ENCODE peak calls at places on chromosome 14, in nine cellular contexts. B, J, U, S, Z, G, R, O and Q are unnamed samples.

GRCh38 chr14:20632448-20632830 is 9.1 kb downstream of the OR6S1 start:
- DNase-seq in U (no peak), G (no peak), S (no peak), R (no peak), J (no peak), O (no peak), Z (no peak), B (no peak), Q (no peak)

GRCh38 chr14:90093942-90094595 is 32.3 kb downstream of the KCNK13 start:
- DNase-seq in J (no peak), U (no peak), R (no peak), G (no peak), B (peak; percentile 7), S (no peak), Z (no peak), O (no peak), Q (no peak)

GRCh38 chr14:55094630-55095157 is 34.4 kb upstream of the LGALS3 start:
- DNase-seq in Z (no peak), O (no peak), S (no peak), U (no peak), R (no peak), J (no peak), B (no peak), G (no peak), Q (no peak)

GRCh38 chr14:95922080-95922479 is 45.4 kb downstream of the TUNAR start:
- DNase-seq in S (no peak), R (no peak), G (no peak), U (no peak), Z (no peak), B (no peak), O (no peak), J (no peak), Q (no peak)

GRCh38 chr14:68896132-68896531 is 83.0 kb downstream of the ACTN1 start:
- DNase-seq in S (no peak), Z (no peak), J (no peak), G (no peak), U (no peak), O (no peak), B (no peak), R (no peak), Q (no peak)

GRCh38 chr14:73567951-73568885 is 795 bp upstream of the ACOT2 start:
- DNase-seq in J (peak; percentile 46), U (no peak), G (no peak), Z (no peak), S (no peak), O (no peak), B (peak; percentile 47), R (no peak), Q (no peak)

GRCh38 chr14:31969841-31970240 is 107.3 kb upstream of the ARHGAP5 start:
- DNase-seq in O (no peak), Z (no peak), G (no peak), J (no peak), R (no peak), S (no peak), U (no peak), B (no peak), Q (no peak)

GRCh38 chr14:52413729-52414453 is 99.8 kb downstream of the PTGER2 start:
- DNase-seq in O (no peak), G (no peak), B (peak; percentile 87), U (no peak), J (no peak), R (no peak), Z (no peak), S (no peak), Q (no peak)

GRCh38 chr14:24325131-24325530 is 9.7 kb downstream of the ADCY4 start:
- DNase-seq in G (no peak), O (no peak), U (no peak), B (no peak), S (no peak), J (no peak), R (no peak), Z (no peak), Q (no peak)

GRCh38 chr14:104689620-104690265 is 325 bp downstream of the INF2 start:
- DNase-seq in J (no peak), B (peak; percentile 17), G (no peak), S (no peak), R (no peak), Z (no peak), U (peak; percentile 34), O (no peak), Q (no peak)

GRCh38 chr14:86779416-86779815 is 1213.6 kb downstream of the GALC start:
- DNase-seq in B (peak; percentile 35), U (no peak), J (no peak), S (no peak), R (no peak), O (no peak), Z (no peak), G (no peak), Q (no peak)

GRCh38 chr14:75484711-75485429 is 37.4 kb upstream of the BATF start:
- DNase-seq in B (no peak), G (no peak), R (no peak), S (no peak), Z (no peak), J (no peak), O (no peak), U (no peak), Q (no peak)
- H3K4me1 ChIP-seq in B (no peaks in the 10 kb centered on the region), G (no peaks in the 10 kb centered on the region), R (peaks cover 3% of the 10 kb centered on the region), S (no peaks in the 10 kb centered on the region), Z (peaks cover 15% of the 10 kb centered on the region), J (peaks cover 20% of the 10 kb centered on the region), O (no peaks in the 10 kb centered on the region), U (no peaks in the 10 kb centered on the region), Q (no peaks in the 10 kb centered on the region)

GRCh38 chr14:99876406-99876805 is 83.2 kb downstream of the EML1 start:
- DNase-seq in J (no peak), G (no peak), S (no peak), R (no peak), U (no peak), Z (no peak), O (no peak), B (no peak), Q (no peak)
- H3K4me1 ChIP-seq in J (no peaks in the 10 kb centered on the region), G (no peaks in the 10 kb centered on the region), S (no peaks in the 10 kb centered on the region), R (peaks cover 28% of the 10 kb centered on the region), U (peaks cover 17% of the 10 kb centered on the region), Z (peaks cover 25% of the 10 kb centered on the region), O (peaks cover 50% of the 10 kb centered on the region), B (peaks cover 5% of the 10 kb centered on the region), Q (peaks cover 3% of the 10 kb centered on the region)

GRCh38 chr14:77955816-77956796 is 156.2 kb downstream of the ADCK1 start:
- DNase-seq in U (no peak), G (no peak), S (no peak), O (no peak), Z (no peak), J (no peak), R (no peak), B (no peak), Q (no peak)
- H3K4me1 ChIP-seq in U (no peaks in the 10 kb centered on the region), G (no peaks in the 10 kb centered on the region), S (no peaks in the 10 kb centered on the region), O (no peaks in the 10 kb centered on the region), Z (no peaks in the 10 kb centered on the region), J (no peaks in the 10 kb centered on the region), R (peaks cover 6% of the 10 kb centered on the region), B (no peaks in the 10 kb centered on the region), Q (no peaks in the 10 kb centered on the region)

DNA sequence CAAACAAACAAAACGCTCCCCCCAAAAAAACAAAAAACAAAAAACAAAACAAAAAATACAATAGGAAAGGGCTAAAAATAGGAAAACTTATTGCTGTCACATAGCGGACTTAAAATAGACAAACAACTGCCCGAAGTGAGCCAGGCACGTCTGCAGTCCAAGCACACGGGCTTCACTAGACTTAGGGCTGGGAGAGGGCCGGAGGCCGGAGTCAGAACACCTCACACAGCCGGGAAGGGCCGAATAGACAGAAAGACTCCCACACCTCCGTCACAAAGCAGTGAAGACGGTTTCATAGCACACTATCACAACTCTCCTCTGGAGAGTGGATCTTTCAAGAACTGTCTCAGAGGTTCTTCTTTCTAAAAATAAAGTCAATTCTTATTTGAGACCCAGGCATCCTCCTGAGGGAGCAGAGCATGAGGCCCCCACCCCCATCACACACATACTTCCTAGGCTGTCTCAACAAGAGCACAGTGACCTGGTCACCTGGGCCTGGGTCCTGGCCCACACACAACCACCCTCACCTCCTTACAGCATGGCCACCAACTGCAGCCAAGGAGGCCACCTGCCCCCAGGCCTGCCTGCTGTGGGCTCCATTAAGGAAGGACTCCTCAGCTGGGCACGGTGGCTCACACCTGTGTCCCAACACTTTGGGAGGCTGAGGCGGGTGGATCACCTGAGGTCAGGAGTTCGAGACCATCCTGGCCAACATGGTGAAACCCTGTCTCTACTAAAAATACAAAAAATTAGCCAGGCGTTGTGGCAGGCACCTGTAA is 6.7 kb downstream of the BAG5 start:
- DNase-seq in Z (no peak), S (no peak), R (no peak), O (peak; percentile 30), G (no peak), B (no peak), U (no peak), J (no peak), Q (no peak)
- H3K4me1 ChIP-seq in Z (peaks cover 41% of the 10 kb centered on the region), S (no peaks in the 10 kb centered on the region), R (no peaks in the 10 kb centered on the region), O (peaks cover 99% of the 10 kb centered on the region), G (peaks cover 1% of the 10 kb centered on the region), B (peaks cover 31% of the 10 kb centered on the region), U (peaks cover 29% of the 10 kb centered on the region), J (peaks cover 32% of the 10 kb centered on the region), Q (peaks cover 29% of the 10 kb centered on the region)

GRCh38 chr14:93044601-93045000 is 71.1 kb downstream of the ITPK1 start:
- DNase-seq in Z (no peak), B (no peak), R (no peak), S (no peak), J (no peak), G (no peak), O (no peak), U (no peak), Q (no peak)
- H3K4me1 ChIP-seq in Z (peaks cover 81% of the 10 kb centered on the region), B (peaks cover 3% of the 10 kb centered on the region), R (peaks cover 24% of the 10 kb centered on the region), S (peaks cover 34% of the 10 kb centered on the region), J (peaks cover 91% of the 10 kb centered on the region), G (peaks cover 3% of the 10 kb centered on the region), O (peaks cover 100% of the 10 kb centered on the region), U (peaks cover 93% of the 10 kb centered on the region), Q (peaks cover 88% of the 10 kb centered on the region)